ENCODE peak calls at places on chromosomes 7 and 10, in six cellular contexts. S, L, V, H, O and X are unnamed samples.

GRCh38 chr10:99276848-99277486 is 41.3 kb upstream of the HPSE2 start:
- DNase-seq in L (peak; percentile 2), H (no peak), S (no peak), O (peak; percentile 20), V (peak; percentile 32), X (peak; percentile 25)

GRCh38 chr10:16853201-16853600 is 36.0 kb upstream of the RSU1 start:
- DNase-seq in V (no peak), L (peak; percentile 68), H (no peak), O (peak; percentile 40), S (no peak), X (peak; percentile 28)

GRCh38 chr10:753530-753929 is 64.1 kb upstream of the DIP2C start:
- DNase-seq in V (no peak), L (no peak), H (no peak), O (no peak), S (no peak), X (no peak)

GRCh38 chr7:159158125-159158887 is 13.6 kb upstream of the VIPR2 start:
- DNase-seq in O (no peak), L (no peak), V (no peak), S (no peak), H (no peak), X (no peak)

GRCh38 chr7:513521-514166 is 6.0 kb downstream of the PDGFA start:
- DNase-seq in S (no peak), O (peak; percentile 28), L (peak; percentile 54), H (no peak), V (no peak), X (no peak)

GRCh38 chr10:4656576-4657194 is 169.3 kb upstream of the AKR1E2 start:
- DNase-seq in S (peak; percentile 42), H (no peak), O (peak; percentile 73), V (peak; percentile 51), L (peak; percentile 67), X (peak; percentile 76)

GRCh38 chr7:158325530-158326381 is 261.9 kb downstream of the PTPRN2 start:
- DNase-seq in L (no peak), S (peak; percentile 98), H (peak; percentile 89), V (peak; percentile 92), O (no peak), X (peak; percentile 98)

GRCh38 chr10:20100157-20100556 is 283.9 kb downstream of the PLXDC2 start:
- DNase-seq in L (peak; percentile 65), S (no peak), V (no peak), H (no peak), O (peak; percentile 99), X (peak; percentile 46)

GRCh38 chr7:94906035-94906796 is 1.2 kb upstream of the PPP1R9A start:
- DNase-seq in V (no peak), H (no peak), L (no peak), S (no peak), O (no peak), X (peak; percentile 16)

GRCh38 chr7:50851451-50851850 is 68.8 kb upstream of the GRB10 start:
- DNase-seq in S (no peak), V (no peak), L (peak; percentile 54), O (no peak), H (no peak), X (no peak)

GRCh38 chr7:91655656-91656055 is 224.8 kb downstream of the MTERF1 start:
- DNase-seq in O (no peak), V (no peak), L (no peak), H (no peak), S (no peak), X (no peak)

GRCh38 chr7:70053421-70053820 is 455.1 kb downstream of the AUTS2 start:
- DNase-seq in H (no peak), O (no peak), V (no peak), S (no peak), L (no peak), X (no peak)

GRCh38 chr10:60167056-60167455 is 222.6 kb downstream of the ANK3 start:
- DNase-seq in H (no peak), V (no peak), O (no peak), S (no peak), L (no peak), X (no peak)

GRCh38 chr7:2626498-2627117 is 5.2 kb upstream of the TTYH3 start:
- DNase-seq in V (no peak), O (no peak), H (no peak), L (peak; percentile 32), S (no peak), X (peak; percentile 38)

GRCh38 chr7:1829111-1829510 is 159.0 kb downstream of the ELFN1 start:
- DNase-seq in S (no peak), L (no peak), O (no peak), H (peak; percentile 35), V (no peak), X (no peak)

GRCh38 chr10:110430369-110431273 is 67.1 kb upstream of the DUSP5 start:
- DNase-seq in O (no peak), V (no peak), H (no peak), L (no peak), S (no peak), X (no peak)

GRCh38 chr7:128204455-128204854 is 36.6 kb upstream of the LEP start:
- DNase-seq in S (peak; percentile 9), O (no peak), H (peak; percentile 37), L (no peak), V (no peak), X (no peak)

GRCh38 chr7:931871-932650 is 22.4 kb downstream of the ADAP1 start:
- DNase-seq in L (no peak), H (no peak), O (no peak), V (no peak), S (no peak), X (no peak)

GRCh38 chr10:30818010-30818660 is 188.6 kb upstream of the LYZL2 start:
- DNase-seq in L (peak; percentile 58), V (no peak), H (no peak), O (peak; percentile 31), S (no peak), X (no peak)

GRCh38 chr7:143934526-143935340 is at the start of gene OR2F2:
- DNase-seq in H (no peak), L (peak; percentile 84), O (peak; percentile 23), V (no peak), S (no peak), X (no peak)

DNA sequence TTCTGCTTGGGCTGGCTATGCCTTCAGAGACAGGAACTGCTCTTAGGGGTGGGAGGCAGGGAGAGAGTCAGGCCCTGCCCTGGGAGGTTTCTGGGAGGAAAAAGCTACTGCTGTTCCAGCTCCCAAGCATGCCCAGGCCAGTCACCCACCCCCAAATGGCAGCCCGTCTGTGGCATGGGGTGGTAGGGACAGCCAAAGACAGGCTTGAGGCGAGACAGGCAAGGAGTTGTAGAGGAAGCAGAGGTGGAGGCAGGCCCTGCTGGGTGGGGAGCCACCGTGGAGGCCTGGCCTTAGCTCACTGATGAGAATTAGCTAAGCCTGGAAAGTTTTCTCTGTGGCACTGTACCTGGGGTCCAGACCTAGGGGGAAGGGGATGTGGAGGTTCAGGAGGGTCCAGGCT is 6.6 kb upstream of the SAMD8 start:
- DNase-seq in O (no peak), L (no peak), H (no peak), S (no peak), V (no peak), X (no peak)
- H3K18ac ChIP-seq in O (peak overlapping the region; percentile 1), L (no peak overlapping the region), H (peak overlapping the region; percentile 65), S (peak overlapping the region; percentile 22), V (no peak overlapping the region), X (no peak overlapping the region)

DNA sequence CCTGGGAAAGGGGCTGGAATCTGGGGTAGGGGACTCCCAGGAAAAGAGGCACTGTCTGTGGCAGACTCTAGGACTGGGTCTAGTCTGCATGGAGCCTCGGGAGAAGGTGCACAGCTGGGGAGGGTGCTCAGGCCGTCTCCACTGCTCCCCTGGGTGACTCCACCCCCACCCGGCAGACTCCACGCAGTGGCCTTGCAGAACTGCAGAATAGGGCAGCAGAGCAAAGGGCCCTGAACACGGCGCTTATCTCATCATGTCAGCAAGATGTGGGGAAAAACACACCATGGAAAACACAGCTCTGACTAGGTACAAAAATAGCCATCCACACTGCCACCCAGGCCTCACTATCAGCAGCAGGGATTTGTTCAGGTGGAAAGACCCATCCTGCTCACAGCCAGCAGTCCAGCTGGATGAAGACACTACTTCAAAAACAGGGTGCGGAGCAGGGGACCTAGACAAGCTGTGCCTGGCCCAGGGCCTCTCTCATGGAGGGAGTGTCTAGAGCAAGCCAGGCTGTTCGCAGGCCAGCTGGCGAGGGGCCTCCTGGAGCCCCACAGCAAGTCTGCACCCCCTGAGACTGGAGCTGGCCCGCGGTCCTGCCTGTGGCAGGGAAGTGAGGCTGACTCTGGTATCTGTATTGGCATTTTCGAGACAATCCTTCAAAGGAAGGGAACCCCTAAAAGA is 11.7 kb downstream of the MAT1A start:
- DNase-seq in H (no peak), V (no peak), O (no peak), S (no peak), L (no peak), X (no peak)
- H2BK15ac ChIP-seq in H (no peak overlapping the region), V (no peak overlapping the region), O (no peak overlapping the region), S (no peak overlapping the region), L (no peak overlapping the region), X (no peak overlapping the region)

DNA sequence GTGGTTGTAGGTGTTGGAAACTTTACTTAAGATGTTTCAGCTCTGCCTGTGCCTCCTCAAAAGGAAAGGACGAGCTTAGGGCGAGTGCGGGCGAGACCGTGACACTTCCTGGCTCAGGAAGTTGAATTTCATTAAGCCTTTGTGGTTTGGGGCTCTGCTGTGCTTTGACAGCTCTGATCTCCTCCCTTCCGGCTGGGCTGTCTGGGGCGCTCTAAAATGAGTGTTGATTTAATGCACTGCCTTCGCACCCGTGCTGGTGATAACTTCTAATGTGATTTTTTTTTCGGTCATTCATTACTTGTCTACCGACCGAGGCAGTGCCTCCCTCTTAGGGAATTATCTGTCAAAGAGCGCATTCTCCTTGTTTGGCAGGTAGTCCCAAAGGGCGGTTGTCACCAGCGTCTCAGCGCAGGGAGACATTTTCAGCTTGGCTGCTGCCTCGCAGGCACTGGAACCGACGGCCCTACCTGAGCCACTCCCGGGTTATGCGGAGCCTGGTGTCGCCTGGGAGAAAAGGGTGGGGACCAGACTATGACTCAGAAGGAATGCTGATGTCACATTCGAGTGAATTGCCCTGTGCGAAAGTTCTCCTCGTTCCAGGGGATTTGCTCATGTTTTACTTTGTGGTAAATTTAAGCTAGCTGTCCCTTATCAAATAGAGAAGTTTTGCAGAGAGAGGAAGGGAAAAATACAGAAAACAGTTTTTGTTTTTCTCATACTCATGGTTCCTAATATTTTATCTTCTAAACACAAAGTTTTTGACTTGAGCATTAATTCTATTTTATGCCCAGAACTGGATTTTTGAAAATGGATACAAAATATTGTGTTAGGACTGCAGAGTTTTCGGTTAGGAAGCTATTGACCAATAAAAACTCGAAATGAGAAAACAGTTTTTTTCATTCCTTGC is 920 bp downstream of the TES start:
- DNase-seq in S (peak; percentile 75), O (peak; percentile 93), L (peak; percentile 91), V (peak; percentile 15), H (peak; percentile 61), X (peak; percentile 96)
- H3K18ac ChIP-seq in S (no peak overlapping the region), O (peak overlapping the region; percentile 92), L (peak overlapping the region; percentile 75), V (peak overlapping the region; percentile 80), H (peak overlapping the region; percentile 13), X (peak overlapping the region; percentile 94)

DNA sequence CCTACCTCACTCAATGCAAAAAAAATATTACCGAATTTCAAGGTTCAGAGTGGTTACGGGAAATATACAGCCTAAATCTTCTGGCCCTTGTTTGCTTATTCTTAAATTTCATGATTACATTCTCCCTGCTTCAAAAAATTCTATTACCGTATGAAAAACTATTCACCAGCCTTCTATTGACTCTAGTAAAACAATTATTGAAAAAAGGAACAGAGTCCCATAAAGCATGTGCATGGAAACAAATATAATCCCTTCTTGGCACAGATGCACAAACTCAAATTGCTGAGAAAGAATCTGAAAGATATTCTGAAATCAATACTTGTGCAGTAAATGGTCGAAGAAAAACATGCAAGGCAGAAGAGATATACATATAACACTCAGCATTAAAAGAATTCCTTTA is 83.5 kb downstream of the LRRN3 start:
- DNase-seq in S (no peak), O (no peak), V (no peak), L (no peak), H (no peak), X (no peak)
- H2BK15ac ChIP-seq in S (no peak overlapping the region), O (no peak overlapping the region), V (no peak overlapping the region), L (no peak overlapping the region), H (no peak overlapping the region), X (no peak overlapping the region)